ENCODE peak calls at places on chromosomes 3 and 15, in ten cellular contexts. N, Z, U, X, G, M, A, B, F and H are unnamed samples.

GRCh38 chr15:28913171-28913765 is 27.5 kb downstream of the APBA2 start:
- DNase-seq in X (no peak), G (no peak), U (no peak), N (no peak), M (no peak), B (no peak), Z (no peak), A (no peak), F (no peak), H (no peak)

GRCh38 chr15:87981969-87982368 is 274.6 kb downstream of the NTRK3 start:
- DNase-seq in X (no peak), B (no peak), M (no peak), Z (no peak), G (no peak), N (no peak), F (no peak), A (no peak), U (no peak), H (no peak)

GRCh38 chr3:108131105-108131794 is 40.4 kb upstream of the CD47 start:
- DNase-seq in G (peak; percentile 89), X (peak; percentile 62), N (no peak), M (no peak), Z (no peak), F (peak; percentile 56), U (peak; percentile 99), B (no peak), A (no peak), H (no peak)

GRCh38 chr3:38332202-38332601 is 14.4 kb upstream of the XYLB start:
- DNase-seq in F (no peak), G (no peak), A (no peak), N (no peak), Z (no peak), B (no peak), X (no peak), M (no peak), U (no peak), H (no peak)

GRCh38 chr3:112364291-112364690 is 31.3 kb downstream of the CD200 start:
- DNase-seq in G (no peak), A (no peak), B (no peak), Z (no peak), M (no peak), X (no peak), U (no peak), N (no peak), F (no peak), H (no peak)

GRCh38 chr3:19937459-19938362 is 3.7 kb upstream of the EFHB start:
- DNase-seq in B (no peak), M (no peak), A (no peak), Z (no peak), U (peak; percentile 34), F (no peak), G (no peak), X (no peak), N (no peak), H (no peak)

GRCh38 chr3:88180398-88180999 is 30.7 kb downstream of the C3orf38 start:
- DNase-seq in F (peak; percentile 10), B (no peak), G (no peak), X (peak; percentile 48), A (peak; percentile 22), Z (no peak), N (no peak), M (no peak), U (peak; percentile 30), H (no peak)

GRCh38 chr15:29568840-29569532 is 253.3 kb downstream of the TJP1 start:
- DNase-seq in A (no peak), X (no peak), U (peak; percentile 57), B (no peak), Z (no peak), M (no peak), N (no peak), G (peak; percentile 41), F (peak; percentile 38), H (no peak)

GRCh38 chr3:60175680-60176079 is 1075.6 kb downstream of the FHIT start:
- DNase-seq in A (no peak), X (no peak), Z (no peak), B (no peak), N (no peak), U (no peak), F (no peak), G (no peak), M (no peak), H (no peak)

GRCh38 chr3:39192490-39193092 is at the start of gene XIRP1:
- DNase-seq in Z (no peak), N (no peak), A (no peak), B (no peak), X (no peak), F (no peak), U (no peak), M (no peak), G (no peak), H (no peak)

GRCh38 chr15:99431661-99432091 is 134.1 kb upstream of the MEF2A start:
- DNase-seq in F (no peak), B (no peak), A (no peak), N (no peak), X (no peak), M (no peak), U (no peak), Z (no peak), G (no peak), H (no peak)

GRCh38 chr15:62850791-62851291 is 191.7 kb upstream of the TPM1 start:
- DNase-seq in A (no peak), U (peak; percentile 59), G (peak; percentile 90), Z (no peak), X (peak; percentile 37), N (no peak), F (no peak), B (no peak), M (no peak), H (no peak)

GRCh38 chr15:36332301-36332700 is 247.1 kb upstream of the CDIN1 start:
- DNase-seq in A (no peak), X (no peak), B (no peak), U (no peak), Z (no peak), F (no peak), G (no peak), M (no peak), N (no peak), H (no peak)

GRCh38 chr3:72393455-72393854 is 454.8 kb downstream of the SHQ1 start:
- DNase-seq in F (no peak), B (no peak), N (no peak), A (no peak), G (no peak), Z (no peak), M (no peak), X (no peak), U (no peak), H (no peak)

GRCh38 chr3:3110749-3111361 is 681 bp upstream of the IL5RA start:
- DNase-seq in G (no peak), M (no peak), F (no peak), N (no peak), Z (no peak), A (no peak), B (no peak), X (no peak), U (no peak), H (no peak)

GRCh38 chr3:103963599-103963998 is 1403.1 kb upstream of the ALCAM start:
- DNase-seq in M (no peak), F (no peak), B (no peak), A (no peak), U (no peak), N (no peak), X (no peak), G (no peak), Z (no peak), H (no peak)

GRCh38 chr3:23877324-23877980 is 39.3 kb downstream of the NKIRAS1 start:
- DNase-seq in G (peak; percentile 35), U (peak; percentile 86), A (no peak), F (no peak), N (no peak), Z (no peak), B (peak; percentile 65), M (no peak), X (peak; percentile 21), H (no peak)

GRCh38 chr3:141360888-141361598 is 7.3 kb upstream of the ZBTB38 start:
- DNase-seq in F (peak; percentile 59), B (no peak), A (no peak), X (peak; percentile 92), N (no peak), M (no peak), Z (no peak), U (peak; percentile 73), G (peak; percentile 52), H (no peak)

GRCh38 chr3:82005266-82005665 is 243.8 kb upstream of the GBE1 start:
- DNase-seq in N (no peak), Z (no peak), B (no peak), G (no peak), X (no peak), F (no peak), U (no peak), M (no peak), A (no peak), H (no peak)

GRCh38 chr15:80695911-80696651 is 971 bp downstream of the ABHD17C start:
- DNase-seq in Z (no peak), U (peak; percentile 51), F (no peak), A (peak; percentile 17), B (no peak), G (no peak), N (no peak), X (peak; percentile 40), M (no peak), H (no peak)

GRCh38 chr3:4674216-4674615 is 181.1 kb downstream of the ITPR1 start:
- DNase-seq in U (no peak), N (no peak), A (no peak), G (no peak), M (no peak), F (no peak), B (no peak), Z (no peak), X (no peak), H (no peak)

GRCh38 chr3:61743686-61744242 is 182.4 kb downstream of the PTPRG start:
- DNase-seq in A (no peak), N (no peak), U (no peak), F (no peak), M (no peak), B (no peak), X (no peak), G (no peak), Z (no peak), H (no peak)

GRCh38 chr3:9747267-9747666 is 2.5 kb upstream of the OGG1 start:
- DNase-seq in F (no peak), B (no peak), Z (no peak), U (no peak), N (no peak), M (no peak), A (no peak), G (no peak), X (peak; percentile 49), H (no peak)

GRCh38 chr3:119831941-119832371 is 50.1 kb downstream of the NR1I2 start:
- DNase-seq in M (no peak), B (no peak), Z (no peak), G (peak; percentile 57), F (no peak), N (no peak), A (no peak), X (no peak), U (no peak), H (no peak)

GRCh38 chr15:90266061-90266431 is 574 bp downstream of the NGRN start:
- DNase-seq in X (no peak), A (peak; percentile 40), N (no peak), G (no peak), Z (no peak), F (peak; percentile 16), U (peak; percentile 46), B (no peak), M (no peak), H (no peak)

GRCh38 chr3:134590766-134591165 is 60.1 kb downstream of the KY start:
- DNase-seq in Z (no peak), U (peak; percentile 61), X (no peak), A (no peak), F (no peak), B (no peak), M (no peak), G (no peak), N (no peak), H (no peak)

GRCh38 chr3:196502775-196503181 is 790 bp downstream of the RNF168 start:
- DNase-seq in B (no peak), Z (no peak), G (peak; percentile 67), F (no peak), X (peak; percentile 92), A (peak; percentile 42), M (peak; percentile 14), U (peak; percentile 91), N (peak; percentile 33), H (no peak)

GRCh38 chr3:73546961-73547360 is 77.8 kb downstream of the PDZRN3 start:
- DNase-seq in X (no peak), M (no peak), U (peak; percentile 97), G (peak; percentile 44), B (no peak), N (no peak), F (no peak), Z (no peak), A (no peak), H (no peak)